ENCODE peak calls at places on chromosomes 4 and X, in ten cellular contexts. H is IMR-90; M is uterus; L is right cardiac atrium; B is naive thymus-derived CD4-positive, alpha-beta T cell; X is fibroblast of the aortic adventitia; Z is bronchial epithelial cell; D is MG63; J is psoas muscle; W is A549. S is an unnamed sample.

GRCh38 chr4:4852591-4853362 is 6.7 kb upstream of the MSX1 start:
- DNase-seq in H (peak), M (peak), L (no peak), B (no peak), X (peak), Z (peak), D (no peak), J (peak), W (no peak), S (peak)

GRCh38 chr4:99885063-99885664 is 9.1 kb downstream of the LAMTOR3 start:
- DNase-seq in H (peak), M (no peak), L (no peak), B (peak), X (peak), Z (peak), D (no peak), J (no peak), W (peak), S (peak)

GRCh38 chr4:104488151-104488550 is 6.5 kb downstream of the CXXC4 start:
- DNase-seq in H (no peak), M (no peak), L (no peak), B (no peak), X (no peak), Z (no peak), D (no peak), J (no peak), W (no peak), S (peak)

GRCh38 chr4:146243141-146243882 is 29.0 kb downstream of the REELD1 start:
- DNase-seq in H (peak), M (no peak), L (peak), B (peak), X (no peak), Z (peak), D (no peak), J (no peak), W (no peak), S (peak)

GRCh38 chr4:138609943-138610350 is 367.8 kb upstream of the SLC7A11 start:
- DNase-seq in H (peak), M (no peak), L (no peak), B (no peak), X (peak), Z (no peak), D (peak), J (no peak), W (no peak), S (no peak)

GRCh38 chrX:108225456-108225730 is 133.8 kb downstream of the ATG4A start:
- DNase-seq in H (no peak), M (no peak), L (no peak), B (no peak), X (no peak), Z (peak), D (no peak), J (no peak), W (no peak), S (no peak)

GRCh38 chrX:70755850-70756249 is 152.7 kb downstream of the TEX11 start:
- DNase-seq in H (no peak), M (no peak), L (peak), B (peak), X (no peak), Z (no peak), D (no peak), J (no peak), W (no peak), S (no peak)

GRCh38 chrX:117743469-117744251 is 372.9 kb downstream of the KLHL13 start:
- DNase-seq in H (peak), M (no peak), L (no peak), B (no peak), X (no peak), Z (peak), D (no peak), J (no peak), W (no peak), S (peak)

GRCh38 chrX:46573331-46573895 is at the start of gene CHST7:
- DNase-seq in H (peak), M (peak), L (peak), B (peak), X (no peak), Z (peak), D (peak), J (peak), W (peak), S (peak)

GRCh38 chr4:153931804-153932203 is 142.9 kb upstream of the SFRP2 start:
- DNase-seq in H (no peak), M (no peak), L (no peak), B (no peak), X (peak), Z (peak), D (no peak), J (no peak), W (no peak), S (no peak)

GRCh38 chr4:186587416-186588018 is 32.1 kb upstream of the MTNR1A start:
- DNase-seq in H (peak), M (peak), L (peak), B (peak), X (peak), Z (peak), D (peak), J (peak), W (peak), S (peak)

GRCh38 chr4:80112236-80112635 is 39.2 kb upstream of the ANTXR2 start:
- DNase-seq in H (peak), M (peak), L (peak), B (no peak), X (peak), Z (no peak), D (peak), J (peak), W (no peak), S (no peak)

GRCh38 chr4:125390126-125390525 is 75.4 kb downstream of the FAT4 start:
- DNase-seq in H (peak), M (peak), L (no peak), B (no peak), X (peak), Z (peak), D (peak), J (no peak), W (no peak), S (no peak)

GRCh38 chr4:110055014-110055768 is 142.5 kb downstream of the EGF start:
- DNase-seq in H (peak), M (no peak), L (no peak), B (no peak), X (peak), Z (peak), D (no peak), J (no peak), W (no peak), S (peak)

GRCh38 chr4:27129871-27130277 is 269.2 kb downstream of the STIM2 start:
- DNase-seq in H (no peak), M (no peak), L (no peak), B (no peak), X (no peak), Z (no peak), D (no peak), J (peak), W (no peak), S (peak)

GRCh38 chrX:136712631-136713030 is 64.7 kb downstream of the CD40LG start:
- DNase-seq in H (no peak), M (no peak), L (no peak), B (no peak), X (no peak), Z (no peak), D (no peak), J (no peak), W (no peak), S (no peak)

GRCh38 chr4:82809614-82810013 is 11.0 kb upstream of the SCD5 start:
- DNase-seq in H (no peak), M (no peak), L (no peak), B (no peak), X (no peak), Z (no peak), D (no peak), J (no peak), W (no peak), S (no peak)

GRCh38 chr4:165177725-165178666 is 29.4 kb upstream of the KLHL2 start:
- DNase-seq in H (no peak), M (no peak), L (no peak), B (no peak), X (no peak), Z (peak), D (no peak), J (no peak), W (no peak), S (peak)

GRCh38 chrX:83510466-83511181 is 2.5 kb downstream of the POU3F4 start:
- DNase-seq in H (no peak), M (no peak), L (no peak), B (no peak), X (no peak), Z (no peak), D (no peak), J (no peak), W (no peak), S (no peak)
- H3K4me3 ChIP-seq in H (no peak), M (no peak), L (peak), B (no peak), X (no peak), Z (no peak), D (no peak), J (no peak), W (no peak), S (no peak)

GRCh38 chrX:79263550-79263949 is 103.6 kb downstream of the ITM2A start:
- DNase-seq in H (no peak), M (no peak), L (no peak), B (no peak), X (no peak), Z (no peak), D (no peak), J (no peak), W (no peak), S (peak)
- H3K4me3 ChIP-seq in H (no peak), M (no peak), L (no peak), B (no peak), X (no peak), Z (no peak), D (no peak), J (no peak), W (no peak), S (no peak)

DNA sequence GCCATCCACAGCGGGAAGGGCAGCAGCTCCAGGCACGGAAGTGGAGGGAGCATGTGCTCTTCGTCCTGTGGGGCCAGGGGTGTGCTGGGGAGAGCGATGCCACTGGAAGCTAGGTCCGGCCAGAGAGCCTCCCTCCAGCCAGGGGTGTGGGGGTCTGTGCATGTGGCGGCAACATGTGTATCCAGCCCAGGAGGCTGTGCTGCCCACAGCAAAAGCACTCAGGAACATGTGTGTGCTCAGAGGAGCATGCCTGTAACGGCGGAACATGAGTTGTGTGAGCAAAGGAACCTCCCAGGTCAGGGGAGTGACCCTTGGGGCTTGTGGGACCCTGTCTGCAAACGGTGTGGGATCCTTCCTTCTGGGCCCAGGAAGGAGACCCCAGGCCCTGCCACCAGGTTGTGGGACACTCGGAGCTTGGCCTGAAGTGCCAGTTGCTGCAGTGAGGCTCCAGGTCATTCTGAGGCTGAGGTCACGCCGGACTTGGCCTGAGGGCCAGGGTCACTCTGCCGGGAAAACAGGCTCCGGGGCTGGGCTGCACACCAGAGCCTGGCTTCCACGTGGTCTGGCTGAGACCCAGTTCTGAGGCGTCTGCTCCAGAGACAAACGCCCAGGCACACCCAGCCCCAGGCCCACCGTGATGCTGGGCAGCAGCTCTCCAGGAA is 37.2 kb downstream of the CPLX1 start:
- DNase-seq in H (no peak), M (no peak), L (no peak), B (no peak), X (no peak), Z (no peak), D (no peak), J (no peak), W (no peak), S (no peak)
- H3K4me3 ChIP-seq in H (no peak), M (no peak), L (no peak), B (no peak), X (no peak), Z (no peak), D (no peak), J (no peak), W (no peak), S (no peak)

GRCh38 chr4:84492737-84493091 is 6.4 kb downstream of the NKX6-1 start:
- DNase-seq in H (no peak), M (no peak), L (no peak), B (no peak), X (no peak), Z (no peak), D (no peak), J (no peak), W (no peak), S (no peak)
- H3K4me3 ChIP-seq in H (no peak), M (no peak), L (peak), B (no peak), X (no peak), Z (no peak), D (no peak), J (peak), W (peak), S (no peak)

GRCh38 chr4:109046549-109047171 is 255.8 kb downstream of the COL25A1 start:
- DNase-seq in H (peak), M (no peak), L (no peak), B (no peak), X (peak), Z (no peak), D (no peak), J (no peak), W (no peak), S (no peak)
- H3K4me3 ChIP-seq in H (peak), M (peak), L (peak), B (no peak), X (peak), Z (no peak), D (no peak), J (peak), W (no peak), S (no peak)

GRCh38 chrX:134572816-134573682 is 85.2 kb downstream of the PLAC1 start:
- DNase-seq in H (peak), M (no peak), L (no peak), B (no peak), X (no peak), Z (peak), D (no peak), J (no peak), W (peak), S (no peak)
- H3K4me3 ChIP-seq in H (no peak), M (no peak), L (no peak), B (no peak), X (no peak), Z (no peak), D (no peak), J (no peak), W (peak), S (no peak)

DNA sequence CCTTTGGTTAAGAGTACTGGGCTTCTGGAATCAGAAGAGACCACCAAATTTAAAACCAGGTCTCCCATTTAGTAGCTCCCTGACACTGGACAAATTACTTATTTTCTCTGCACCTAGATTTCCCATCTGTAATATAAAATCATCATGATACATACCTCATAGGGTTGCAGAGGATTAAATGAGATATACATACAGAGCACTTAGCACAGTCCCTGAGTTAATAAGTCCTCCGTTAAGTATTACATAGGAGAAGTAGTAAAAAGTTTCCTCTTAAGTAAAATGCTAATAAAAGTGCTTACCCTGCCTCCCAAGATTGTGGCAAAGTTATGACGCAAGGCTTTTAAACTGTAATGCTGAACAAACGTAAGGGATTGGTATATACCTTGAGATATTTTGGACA is 539 bp upstream of the CHIC1 start:
- DNase-seq in H (no peak), M (no peak), L (no peak), B (no peak), X (peak), Z (peak), D (no peak), J (no peak), W (no peak), S (peak)
- H3K4me3 ChIP-seq in H (peak), M (peak), L (peak), B (peak), X (peak), Z (peak), D (peak), J (peak), W (peak), S (peak)

S was measured in GM12865.